ENCODE peak calls at places on chromosomes 3 and 15, in eight cellular contexts. One of them, this sample, is unnamed.

GRCh38 chr3:50604628-50605588 is 6.7 kb downstream of the CISH start:
- DNase-seq in IMR-90: no peak
- DNase-seq in heart left ventricle: peak; percentile 75
- DNase-seq in esophagus squamous epithelium: no peak
- DNase-seq in lower leg skin: no peak
- DNase-seq in body of pancreas: peak; percentile 94
- DNase-seq in HCT116: no peak
- DNase-seq in ovary: peak; percentile 86
- DNase-seq in this sample: peak; percentile 29

GRCh38 chr3:167406876-167407492 is 26.9 kb upstream of the ZBBX start:
- DNase-seq in IMR-90: peak; percentile 15
- DNase-seq in heart left ventricle: peak; percentile 14
- DNase-seq in esophagus squamous epithelium: no peak
- DNase-seq in lower leg skin: peak; percentile 14
- DNase-seq in body of pancreas: peak; percentile 81
- DNase-seq in HCT116: peak; percentile 58
- DNase-seq in ovary: no peak
- DNase-seq in this sample: peak; percentile 57

GRCh38 chr3:166570136-166570535 is 732.9 kb upstream of the BCHE start:
- DNase-seq in IMR-90: no peak
- DNase-seq in heart left ventricle: no peak
- DNase-seq in esophagus squamous epithelium: no peak
- DNase-seq in lower leg skin: no peak
- DNase-seq in body of pancreas: no peak
- DNase-seq in HCT116: no peak
- DNase-seq in ovary: no peak
- DNase-seq in this sample: no peak

GRCh38 chr3:25820816-25821486 is 31.1 kb downstream of the OXSM start:
- DNase-seq in IMR-90: no peak
- DNase-seq in heart left ventricle: no peak
- DNase-seq in esophagus squamous epithelium: no peak
- DNase-seq in lower leg skin: no peak
- DNase-seq in body of pancreas: no peak
- DNase-seq in HCT116: no peak
- DNase-seq in ovary: no peak
- DNase-seq in this sample: no peak

GRCh38 chr3:144235489-144235888 is 263.9 kb downstream of the DIPK2A start:
- DNase-seq in IMR-90: no peak
- DNase-seq in heart left ventricle: no peak
- DNase-seq in esophagus squamous epithelium: no peak
- DNase-seq in lower leg skin: no peak
- DNase-seq in body of pancreas: no peak
- DNase-seq in HCT116: no peak
- DNase-seq in ovary: no peak
- DNase-seq in this sample: no peak

GRCh38 chr3:131898346-131898745 is 136.5 kb downstream of the CPNE4 start:
- DNase-seq in IMR-90: no peak
- DNase-seq in heart left ventricle: no peak
- DNase-seq in esophagus squamous epithelium: no peak
- DNase-seq in lower leg skin: no peak
- DNase-seq in body of pancreas: no peak
- DNase-seq in HCT116: no peak
- DNase-seq in ovary: no peak
- DNase-seq in this sample: no peak

GRCh38 chr3:194476784-194477183 is 10.0 kb downstream of the ATP13A3 start:
- DNase-seq in IMR-90: no peak
- DNase-seq in heart left ventricle: peak; percentile 66
- DNase-seq in esophagus squamous epithelium: no peak
- DNase-seq in lower leg skin: no peak
- DNase-seq in body of pancreas: no peak
- DNase-seq in HCT116: no peak
- DNase-seq in ovary: no peak
- DNase-seq in this sample: peak; percentile 12

GRCh38 chr3:15324335-15324734 is 8.1 kb downstream of the SH3BP5 start:
- DNase-seq in IMR-90: no peak
- DNase-seq in heart left ventricle: no peak
- DNase-seq in esophagus squamous epithelium: no peak
- DNase-seq in lower leg skin: no peak
- DNase-seq in body of pancreas: peak; percentile 89
- DNase-seq in HCT116: no peak
- DNase-seq in ovary: peak; percentile 43
- DNase-seq in this sample: no peak

GRCh38 chr15:77974416-77975331 is 102.8 kb downstream of the TBC1D2B start:
- DNase-seq in IMR-90: no peak
- DNase-seq in heart left ventricle: no peak
- DNase-seq in esophagus squamous epithelium: no peak
- DNase-seq in lower leg skin: no peak
- DNase-seq in body of pancreas: no peak
- DNase-seq in HCT116: no peak
- DNase-seq in ovary: peak; percentile 20
- DNase-seq in this sample: no peak

GRCh38 chr3:134134240-134134639 is 104.5 kb upstream of the SLCO2A1 start:
- DNase-seq in IMR-90: no peak
- DNase-seq in heart left ventricle: no peak
- DNase-seq in esophagus squamous epithelium: no peak
- DNase-seq in lower leg skin: no peak
- DNase-seq in body of pancreas: no peak
- DNase-seq in HCT116: no peak
- DNase-seq in ovary: no peak
- DNase-seq in this sample: peak; percentile 9

GRCh38 chr3:121274411-121274810 is 271.4 kb downstream of the POLQ start:
- DNase-seq in IMR-90: no peak
- DNase-seq in heart left ventricle: no peak
- DNase-seq in esophagus squamous epithelium: no peak
- DNase-seq in lower leg skin: no peak
- DNase-seq in body of pancreas: no peak
- DNase-seq in HCT116: no peak
- DNase-seq in ovary: no peak
- DNase-seq in this sample: no peak

GRCh38 chr3:28989646-28990089 is 291.2 kb upstream of the RBMS3 start:
- DNase-seq in IMR-90: peak; percentile 45
- DNase-seq in heart left ventricle: no peak
- DNase-seq in esophagus squamous epithelium: no peak
- DNase-seq in lower leg skin: no peak
- DNase-seq in body of pancreas: no peak
- DNase-seq in HCT116: no peak
- DNase-seq in ovary: no peak
- DNase-seq in this sample: no peak

GRCh38 chr3:37163262-37164020 is 10.9 kb downstream of the LRRFIP2 start:
- DNase-seq in IMR-90: peak; percentile 82
- DNase-seq in heart left ventricle: no peak
- DNase-seq in esophagus squamous epithelium: no peak
- DNase-seq in lower leg skin: no peak
- DNase-seq in body of pancreas: no peak
- DNase-seq in HCT116: no peak
- DNase-seq in ovary: no peak
- DNase-seq in this sample: no peak

GRCh38 chr15:51450001-51450400 is 108.5 kb downstream of the GLDN start:
- DNase-seq in IMR-90: no peak
- DNase-seq in heart left ventricle: no peak
- DNase-seq in esophagus squamous epithelium: no peak
- DNase-seq in lower leg skin: no peak
- DNase-seq in body of pancreas: peak; percentile 15
- DNase-seq in HCT116: peak; percentile 72
- DNase-seq in ovary: no peak
- DNase-seq in this sample: no peak

GRCh38 chr15:98597666-98598065 is 50.7 kb upstream of the IGF1R start:
- DNase-seq in IMR-90: no peak
- DNase-seq in heart left ventricle: no peak
- DNase-seq in esophagus squamous epithelium: no peak
- DNase-seq in lower leg skin: no peak
- DNase-seq in body of pancreas: no peak
- DNase-seq in HCT116: no peak
- DNase-seq in ovary: no peak
- DNase-seq in this sample: no peak

GRCh38 chr3:46990573-46991374 is 11.3 kb downstream of the NBEAL2 start:
- DNase-seq in IMR-90: no peak
- DNase-seq in heart left ventricle: no peak
- DNase-seq in esophagus squamous epithelium: no peak
- DNase-seq in lower leg skin: no peak
- DNase-seq in body of pancreas: peak; percentile 40
- DNase-seq in HCT116: no peak
- DNase-seq in ovary: no peak
- DNase-seq in this sample: no peak

GRCh38 chr15:100890059-100890720 is 10.6 kb downstream of the ALDH1A3 start:
- DNase-seq in IMR-90: no peak
- DNase-seq in heart left ventricle: no peak
- DNase-seq in esophagus squamous epithelium: no peak
- DNase-seq in lower leg skin: no peak
- DNase-seq in body of pancreas: no peak
- DNase-seq in HCT116: no peak
- DNase-seq in ovary: no peak
- DNase-seq in this sample: no peak

GRCh38 chr3:46663611-46664135 is 29.8 kb downstream of the ALS2CL start:
- DNase-seq in IMR-90: peak; percentile 46
- DNase-seq in heart left ventricle: peak; percentile 17
- DNase-seq in esophagus squamous epithelium: no peak
- DNase-seq in lower leg skin: peak; percentile 13
- DNase-seq in body of pancreas: no peak
- DNase-seq in HCT116: no peak
- DNase-seq in ovary: peak; percentile 15
- DNase-seq in this sample: peak; percentile 33

GRCh38 chr15:77507151-77507847 is 86.6 kb downstream of the HMG20A start:
- DNase-seq in IMR-90: no peak
- DNase-seq in heart left ventricle: peak; percentile 70
- DNase-seq in esophagus squamous epithelium: no peak
- DNase-seq in lower leg skin: peak; percentile 47
- DNase-seq in body of pancreas: peak; percentile 77
- DNase-seq in HCT116: no peak
- DNase-seq in ovary: peak; percentile 59
- DNase-seq in this sample: peak; percentile 25

GRCh38 chr15:72671531-72671930 is 14.5 kb downstream of the HIGD2B start:
- DNase-seq in IMR-90: no peak
- DNase-seq in heart left ventricle: no peak
- DNase-seq in esophagus squamous epithelium: no peak
- DNase-seq in lower leg skin: no peak
- DNase-seq in body of pancreas: no peak
- DNase-seq in HCT116: no peak
- DNase-seq in ovary: no peak
- DNase-seq in this sample: no peak

GRCh38 chr3:48188266-48189201 is at the start of gene CDC25A:
- DNase-seq in IMR-90: peak; percentile 98
- DNase-seq in heart left ventricle: peak; percentile 96
- DNase-seq in esophagus squamous epithelium: peak; percentile 76
- DNase-seq in lower leg skin: peak; percentile 96
- DNase-seq in body of pancreas: peak; percentile 98
- DNase-seq in HCT116: peak; percentile 98
- DNase-seq in ovary: peak; percentile 98
- DNase-seq in this sample: peak; percentile 99
- TF ChIP-seq POLR2A in IMR-90: peak; percentile 71
- TF ChIP-seq POLR2A in heart left ventricle: no peak
- TF ChIP-seq POLR2A in esophagus squamous epithelium: no peak
- TF ChIP-seq POLR2A in lower leg skin: no peak
- TF ChIP-seq POLR2A in body of pancreas: no peak
- TF ChIP-seq POLR2A in HCT116: peak; percentile 50
- TF ChIP-seq POLR2A in ovary: no peak
- TF ChIP-seq POLR2A in this sample: peak; percentile 80

GRCh38 chr3:9250236-9250635 is 790 bp upstream of the SRGAP3 start:
- DNase-seq in IMR-90: no peak
- DNase-seq in heart left ventricle: no peak
- DNase-seq in esophagus squamous epithelium: no peak
- DNase-seq in lower leg skin: no peak
- DNase-seq in body of pancreas: no peak
- DNase-seq in HCT116: no peak
- DNase-seq in ovary: no peak
- DNase-seq in this sample: peak; percentile 43
- TF ChIP-seq CTCF in IMR-90: no peak
- TF ChIP-seq CTCF in heart left ventricle: peak; percentile 34
- TF ChIP-seq CTCF in esophagus squamous epithelium: no peak
- TF ChIP-seq CTCF in lower leg skin: no peak
- TF ChIP-seq CTCF in body of pancreas: no peak
- TF ChIP-seq CTCF in HCT116: peak; percentile 18
- TF ChIP-seq CTCF in ovary: no peak
- TF ChIP-seq CTCF in this sample: peak; percentile 30

DNA sequence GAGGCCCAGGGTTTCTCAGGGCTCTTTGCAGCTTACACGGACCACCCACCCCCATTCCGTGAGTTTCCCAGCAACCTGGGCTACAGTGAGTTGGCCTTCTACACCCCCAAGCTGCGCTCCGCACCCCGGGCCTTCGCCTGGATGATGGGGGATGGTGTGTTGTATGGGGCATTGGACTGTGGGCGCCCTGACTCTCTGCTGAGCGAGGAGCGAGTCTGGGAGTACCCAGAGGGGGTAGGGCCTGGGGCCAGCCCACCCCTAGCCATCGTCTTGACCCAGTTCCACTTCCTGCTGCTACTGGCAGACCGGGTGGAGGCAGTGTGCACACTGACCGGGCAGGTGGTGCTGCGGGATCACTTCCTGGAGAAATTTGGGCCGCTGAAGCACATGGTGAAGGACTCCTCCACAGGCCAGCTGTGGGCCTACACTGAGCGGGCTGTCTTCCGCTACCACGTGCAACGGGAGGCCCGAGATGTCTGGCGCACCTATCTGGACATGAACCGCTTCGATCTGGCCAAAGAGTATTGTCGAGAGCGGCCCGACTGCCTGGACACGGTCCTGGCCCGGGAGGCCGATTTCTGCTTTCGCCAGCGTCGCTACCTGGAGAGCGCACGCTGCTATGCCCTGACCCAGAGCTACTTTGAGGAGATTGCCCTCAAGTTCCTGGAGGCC is 5.4 kb downstream of the VPS18 start:
- DNase-seq in IMR-90: no peak
- DNase-seq in heart left ventricle: no peak
- DNase-seq in esophagus squamous epithelium: no peak
- DNase-seq in lower leg skin: no peak
- DNase-seq in body of pancreas: no peak
- DNase-seq in HCT116: no peak
- DNase-seq in ovary: no peak
- DNase-seq in this sample: no peak
- TF ChIP-seq POLR2A in IMR-90: no peak
- TF ChIP-seq POLR2A in heart left ventricle: no peak
- TF ChIP-seq POLR2A in esophagus squamous epithelium: no peak
- TF ChIP-seq POLR2A in lower leg skin: no peak
- TF ChIP-seq POLR2A in body of pancreas: no peak
- TF ChIP-seq POLR2A in HCT116: no peak
- TF ChIP-seq POLR2A in ovary: no peak
- TF ChIP-seq POLR2A in this sample: no peak

GRCh38 chr3:155304394-155304793 is 10.9 kb upstream of the STRIT1 start:
- DNase-seq in IMR-90: no peak
- DNase-seq in heart left ventricle: no peak
- DNase-seq in esophagus squamous epithelium: no peak
- DNase-seq in lower leg skin: no peak
- DNase-seq in body of pancreas: no peak
- DNase-seq in HCT116: no peak
- DNase-seq in ovary: no peak
- DNase-seq in this sample: no peak

GRCh38 chr3:155303540-155303939 is 10.1 kb upstream of the STRIT1 start:
- DNase-seq in IMR-90: no peak
- DNase-seq in heart left ventricle: no peak
- DNase-seq in esophagus squamous epithelium: no peak
- DNase-seq in lower leg skin: no peak
- DNase-seq in body of pancreas: no peak
- DNase-seq in HCT116: no peak
- DNase-seq in ovary: no peak
- DNase-seq in this sample: no peak

GRCh38 chr3:155307183-155307582 is 13.7 kb upstream of the STRIT1 start:
- DNase-seq in IMR-90: no peak
- DNase-seq in heart left ventricle: no peak
- DNase-seq in esophagus squamous epithelium: no peak
- DNase-seq in lower leg skin: no peak
- DNase-seq in body of pancreas: no peak
- DNase-seq in HCT116: no peak
- DNase-seq in ovary: no peak
- DNase-seq in this sample: no peak

GRCh38 chr3:155302891-155303290 is 9.4 kb upstream of the STRIT1 start:
- DNase-seq in IMR-90: no peak
- DNase-seq in heart left ventricle: no peak
- DNase-seq in esophagus squamous epithelium: no peak
- DNase-seq in lower leg skin: no peak
- DNase-seq in body of pancreas: no peak
- DNase-seq in HCT116: no peak
- DNase-seq in ovary: no peak
- DNase-seq in this sample: no peak

GRCh38 chr3:155302476-155302875 is 9.0 kb upstream of the STRIT1 start:
- DNase-seq in IMR-90: peak; percentile 84
- DNase-seq in heart left ventricle: no peak
- DNase-seq in esophagus squamous epithelium: no peak
- DNase-seq in lower leg skin: no peak
- DNase-seq in body of pancreas: no peak
- DNase-seq in HCT116: no peak
- DNase-seq in ovary: no peak
- DNase-seq in this sample: no peak
- TF ChIP-seq CTCF in IMR-90: no peak
- TF ChIP-seq CTCF in heart left ventricle: no peak
- TF ChIP-seq CTCF in esophagus squamous epithelium: no peak
- TF ChIP-seq CTCF in lower leg skin: no peak
- TF ChIP-seq CTCF in body of pancreas: no peak
- TF ChIP-seq CTCF in HCT116: no peak
- TF ChIP-seq CTCF in ovary: no peak
- TF ChIP-seq CTCF in this sample: no peak

This sample was measured in NB4.